ENCODE peak calls at places on chromosomes 4 and X, in nine cellular contexts. R is A549, Z is GM12865, L is H9, N is suprapubic skin, Q is fibroblast of pulmonary artery, E is AG04450, O is natural killer cell, K is upper lobe of left lung. Y is an unnamed sample.
A peak's percentile ranks its signal among the peaks of the same experiment; 100 is the strongest.

GRCh38 chrX:9899640-9900075 is 67.5 kb upstream of the CLDN34 start:
- DNase-seq in R (no peak), K (no peak), Z (peak; percentile 15), Q (peak; percentile 73), L (no peak), O (no peak), E (peak; percentile 61), N (no peak), Y (no peak)

GRCh38 chr4:6257243-6258025 is 12.2 kb upstream of the WFS1 start:
- DNase-seq in N (no peak), K (no peak), E (no peak), R (no peak), Z (peak; percentile 35), Q (no peak), O (no peak), L (peak; percentile 78), Y (no peak)

GRCh38 chr4:109721033-109721432 is 8.8 kb downstream of the PLA2G12A start:
- DNase-seq in E (no peak), Q (peak; percentile 13), N (no peak), O (no peak), L (no peak), Z (no peak), R (peak; percentile 10), K (no peak), Y (no peak)

GRCh38 chr4:25966171-25966570 is 52.2 kb downstream of the SMIM20 start:
- DNase-seq in L (no peak), Z (no peak), R (no peak), Q (no peak), O (no peak), K (no peak), N (no peak), E (peak; percentile 42), Y (no peak)

GRCh38 chr4:170089274-170089742 is 448 bp downstream of the AADAT start:
- DNase-seq in O (no peak), Z (no peak), E (no peak), K (no peak), R (peak; percentile 19), Q (peak; percentile 48), L (peak; percentile 60), N (no peak), Y (no peak)

GRCh38 chr4:1777822-1778641 is 15.1 kb upstream of the FGFR3 start:
- DNase-seq in K (no peak), Q (peak; percentile 20), O (no peak), N (no peak), R (peak; percentile 63), Z (no peak), E (no peak), L (peak; percentile 97), Y (peak; percentile 81)

GRCh38 chr4:54192811-54193210 is 36.3 kb upstream of the PDGFRA start:
- DNase-seq in R (peak; percentile 12), E (no peak), L (peak; percentile 37), N (no peak), K (no peak), Q (no peak), O (no peak), Z (no peak), Y (no peak)

GRCh38 chr4:107034091-107034698 is 1.9 kb downstream of the DKK2 start:
- DNase-seq in R (peak; percentile 40), Z (no peak), L (peak; percentile 75), E (no peak), O (no peak), K (no peak), Q (no peak), N (peak; percentile 80), Y (peak; percentile 37)

GRCh38 chr4:54658321-54659093 is 750 bp downstream of the KIT start:
- DNase-seq in R (peak; percentile 17), Z (peak; percentile 36), O (peak; percentile 30), L (peak; percentile 54), E (no peak), Q (peak; percentile 40), N (peak; percentile 83), K (peak; percentile 41), Y (peak; percentile 51)

GRCh38 chrX:64427281-64427680 is 32.0 kb upstream of the MTMR8 start:
- DNase-seq in K (no peak), R (no peak), O (no peak), E (no peak), L (no peak), Z (peak; percentile 51), N (no peak), Q (no peak), Y (no peak)

GRCh38 chr4:36824682-36825081 is 419.9 kb upstream of the NWD2 start:
- DNase-seq in L (no peak), K (no peak), E (no peak), R (no peak), N (no peak), Q (no peak), Z (peak; percentile 14), O (no peak), Y (no peak)

GRCh38 chr4:153209410-153209809 is 5.2 kb downstream of the TRIM2 start:
- DNase-seq in K (peak; percentile 59), Q (no peak), N (no peak), L (no peak), E (no peak), R (no peak), O (no peak), Z (no peak), Y (no peak)

GRCh38 chrX:31038585-31039326 is 33.1 kb downstream of the FTHL17 start:
- DNase-seq in Q (peak; percentile 58), N (no peak), R (peak; percentile 6), K (no peak), L (peak; percentile 28), O (no peak), E (peak; percentile 1), Z (peak; percentile 55), Y (no peak)

GRCh38 chr4:89556596-89557305 is 249.2 kb upstream of the GPRIN3 start:
- DNase-seq in Q (peak; percentile 57), R (no peak), K (no peak), L (no peak), E (no peak), N (no peak), O (no peak), Z (no peak), Y (no peak)

GRCh38 chr4:89562715-89563114 is 255.1 kb upstream of the GPRIN3 start:
- DNase-seq in Q (peak; percentile 2), L (no peak), N (no peak), O (no peak), E (no peak), Z (no peak), R (no peak), K (no peak), Y (no peak)

GRCh38 chr4:89561051-89561450 is 253.5 kb upstream of the GPRIN3 start:
- DNase-seq in K (no peak), E (no peak), O (no peak), Q (no peak), Z (no peak), N (no peak), L (no peak), R (no peak), Y (no peak)

GRCh38 chr4:89563431-89563830 is 255.8 kb upstream of the GPRIN3 start:
- DNase-seq in Z (no peak), L (no peak), R (no peak), N (no peak), K (no peak), E (no peak), Q (peak; percentile 10), O (no peak), Y (no peak)

GRCh38 chr4:89558147-89558546 is 250.5 kb upstream of the GPRIN3 start:
- DNase-seq in O (no peak), Q (no peak), Z (peak; percentile 18), K (no peak), N (no peak), R (peak; percentile 12), L (peak; percentile 35), E (no peak), Y (no peak)
- TF ChIP-seq CTCF in O (no peak), Q (peak; percentile 44), Z (peak; percentile 30), K (no peak), N (no peak), R (no peak), L (peak; percentile 69), E (peak; percentile 48), Y (peak; percentile 47)

GRCh38 chr4:7721984-7722551 is 217.6 kb downstream of the AFAP1 start:
- DNase-seq in K (no peak), Q (peak; percentile 27), R (peak; percentile 40), Z (no peak), O (no peak), N (no peak), E (no peak), L (no peak), Y (no peak)
- TF ChIP-seq CTCF in K (no peak), Q (peak; percentile 27), R (no peak), Z (peak; percentile 11), O (no peak), N (no peak), E (peak; percentile 23), L (peak; percentile 51), Y (no peak)

GRCh38 chr4:145722561-145722960 is 42.6 kb downstream of the C4orf51 start:
- DNase-seq in N (no peak), Q (no peak), E (no peak), Z (no peak), R (no peak), K (no peak), O (no peak), L (no peak), Y (no peak)

GRCh38 chr4:145720656-145721055 is 40.7 kb downstream of the C4orf51 start:
- DNase-seq in R (no peak), O (no peak), Q (no peak), N (no peak), E (no peak), Z (no peak), K (no peak), L (no peak), Y (no peak)

GRCh38 chr4:145719752-145720624 is 40.0 kb downstream of the C4orf51 start:
- DNase-seq in L (no peak), O (no peak), K (no peak), R (no peak), N (no peak), Q (no peak), Z (peak; percentile 63), E (no peak), Y (no peak)

DNA sequence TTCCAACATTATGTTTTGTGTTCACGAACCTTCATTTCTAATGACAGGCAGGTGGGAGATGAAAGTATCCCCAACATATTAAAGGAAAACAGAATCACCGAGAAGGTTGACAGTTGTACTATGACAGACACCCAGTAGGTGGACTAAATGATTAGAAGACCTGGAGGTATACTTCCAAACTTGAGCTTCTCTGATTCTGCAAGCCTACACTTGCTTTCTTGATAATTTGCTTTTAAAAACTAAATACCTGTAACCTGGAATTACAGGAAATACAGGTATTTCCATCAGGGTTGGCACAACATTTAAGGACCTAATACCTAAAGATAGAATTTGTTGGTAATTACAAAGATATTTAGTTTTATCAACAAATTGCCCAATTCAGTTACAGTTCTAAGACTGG is 43.4 kb downstream of the C4orf51 start:
- DNase-seq in N (no peak), O (no peak), L (no peak), K (no peak), Z (no peak), R (no peak), Q (no peak), E (no peak), Y (no peak)
- TF ChIP-seq CTCF in N (peak; percentile 21), O (no peak), L (peak; percentile 21), K (no peak), Z (peak; percentile 1), R (no peak), Q (no peak), E (no peak), Y (no peak)

DNA sequence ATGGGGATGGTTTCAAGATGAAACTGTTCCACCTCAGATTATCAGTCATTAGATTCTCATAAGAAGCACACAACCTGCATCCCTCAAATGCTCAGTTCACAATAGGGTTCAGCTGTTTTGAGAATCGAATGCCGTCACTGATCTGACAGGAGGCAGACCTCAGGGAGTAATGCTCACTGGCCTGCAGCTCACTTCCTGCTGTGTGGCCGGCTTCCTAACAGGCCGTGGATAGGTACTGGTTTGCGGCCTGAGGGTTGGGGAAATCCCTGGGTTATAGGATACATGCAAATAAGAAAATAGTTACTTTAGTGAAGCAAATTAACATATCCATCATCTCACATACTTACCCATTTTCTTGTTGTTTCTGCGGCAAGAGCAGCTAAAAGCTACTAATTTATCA is 160.4 kb downstream of the MAD2L1 start:
- DNase-seq in O (no peak), L (no peak), K (no peak), Z (no peak), N (no peak), Q (no peak), R (no peak), E (no peak), Y (no peak)
- TF ChIP-seq CTCF in O (no peak), L (no peak), K (no peak), Z (no peak), N (no peak), Q (no peak), R (no peak), E (no peak), Y (no peak)